ENCODE peak calls at places on chromosomes 11 and 22, in four cellular contexts. One of them, this sample, is unnamed.

GRCh38 chr11:120482149-120482548 is 29.4 kb upstream of the GRIK4 start:
- DNase-seq in left cardiac atrium: no peak
- DNase-seq in ELR: peak; percentile 22
- DNase-seq in Ammon's horn: peak; percentile 21
- DNase-seq in this sample: no peak

GRCh38 chr22:49963647-49964026 is 3.1 kb downstream of the PIM3 start:
- DNase-seq in left cardiac atrium: peak; percentile 25
- DNase-seq in ELR: no peak
- DNase-seq in Ammon's horn: peak; percentile 1
- DNase-seq in this sample: no peak

GRCh38 chr22:32016081-32016480 is 27.0 kb upstream of the SLC5A1 start:
- DNase-seq in left cardiac atrium: no peak
- DNase-seq in Ammon's horn: no peak
- DNase-seq in ELR: no peak
- DNase-seq in this sample: no peak

GRCh38 chr11:126655807-126656128 is 300.3 kb downstream of the ST3GAL4 start:
- DNase-seq in left cardiac atrium: no peak
- DNase-seq in Ammon's horn: no peak
- DNase-seq in ELR: no peak
- DNase-seq in this sample: no peak

GRCh38 chr11:35321532-35322320 is 97.6 kb downstream of the SLC1A2 start:
- DNase-seq in Ammon's horn: no peak
- DNase-seq in left cardiac atrium: no peak
- DNase-seq in ELR: peak; percentile 38
- DNase-seq in this sample: no peak

GRCh38 chr11:130001491-130002351 is 914 bp downstream of the PRDM10 start:
- DNase-seq in left cardiac atrium: peak; percentile 55
- DNase-seq in ELR: peak; percentile 45
- DNase-seq in Ammon's horn: peak; percentile 29
- DNase-seq in this sample: peak; percentile 17

GRCh38 chr22:31081963-31082605 is 966 bp downstream of the SMTN start:
- DNase-seq in left cardiac atrium: peak; percentile 25
- DNase-seq in Ammon's horn: no peak
- DNase-seq in ELR: peak; percentile 87
- DNase-seq in this sample: no peak

GRCh38 chr22:43798492-43798891 is 13.6 kb downstream of the EFCAB6 start:
- DNase-seq in left cardiac atrium: no peak
- DNase-seq in Ammon's horn: no peak
- DNase-seq in ELR: no peak
- DNase-seq in this sample: no peak

GRCh38 chr22:45671783-45672563 is at the start of gene ATXN10:
- DNase-seq in Ammon's horn: peak; percentile 81
- DNase-seq in ELR: peak; percentile 76
- DNase-seq in left cardiac atrium: peak; percentile 76
- DNase-seq in this sample: peak; percentile 81

GRCh38 chr22:20563464-20563906 is 56.1 kb downstream of the MED15 start:
- DNase-seq in Ammon's horn: no peak
- DNase-seq in ELR: no peak
- DNase-seq in left cardiac atrium: no peak
- DNase-seq in this sample: no peak

GRCh38 chr11:110069158-110069737 is 23.9 kb upstream of the ZC3H12C start:
- DNase-seq in Ammon's horn: peak; percentile 41
- DNase-seq in ELR: peak; percentile 99
- DNase-seq in left cardiac atrium: peak; percentile 80
- DNase-seq in this sample: peak; percentile 3

GRCh38 chr11:93054881-93055280 is 85.4 kb downstream of the MTNR1B start:
- DNase-seq in left cardiac atrium: no peak
- DNase-seq in ELR: peak; percentile 91
- DNase-seq in Ammon's horn: peak; percentile 75
- DNase-seq in this sample: no peak

GRCh38 chr11:101446726-101447125 is 137.1 kb downstream of the TRPC6 start:
- DNase-seq in ELR: no peak
- DNase-seq in left cardiac atrium: no peak
- DNase-seq in Ammon's horn: no peak
- DNase-seq in this sample: no peak

GRCh38 chr11:130214861-130215530 is 55.4 kb downstream of the ST14 start:
- DNase-seq in ELR: no peak
- DNase-seq in Ammon's horn: no peak
- DNase-seq in left cardiac atrium: no peak
- DNase-seq in this sample: no peak

GRCh38 chr11:128848815-128849455 is 18.2 kb downstream of the KCNJ1 start:
- DNase-seq in left cardiac atrium: peak; percentile 70
- DNase-seq in ELR: peak; percentile 64
- DNase-seq in Ammon's horn: no peak
- DNase-seq in this sample: no peak

GRCh38 chr11:131311746-131312145 is 58.7 kb upstream of the NTM start:
- DNase-seq in left cardiac atrium: no peak
- DNase-seq in Ammon's horn: no peak
- DNase-seq in ELR: no peak
- DNase-seq in this sample: no peak

GRCh38 chr11:64667154-64667745 is 55.7 kb downstream of the NRXN2 start:
- DNase-seq in left cardiac atrium: no peak
- DNase-seq in ELR: no peak
- DNase-seq in Ammon's horn: no peak
- DNase-seq in this sample: no peak

GRCh38 chr22:29702025-29702930 is 17.5 kb upstream of the CABP7 start:
- DNase-seq in left cardiac atrium: no peak
- DNase-seq in Ammon's horn: no peak
- DNase-seq in ELR: peak; percentile 35
- DNase-seq in this sample: no peak

This sample was measured in midbrain.